ENCODE peak calls at places on chromosomes 11 and 22, in five cellular contexts. X is A549; R is effector memory CD4-positive, alpha-beta T cell; O is heart right ventricle; L is lung. V is an unnamed sample. For H3K9me3, the result is how much of the 10 kb centered on the place peaks cover.

GRCh38 chr11:7910389-7910788 is 20.7 kb downstream of the OR10A6 start:
- DNase-seq in X (no peak), R (no peak), O (no peak), L (no peak), V (no peak)

GRCh38 chr11:95266751-95267374 is 35.9 kb upstream of the SESN3 start:
- DNase-seq in X (no peak), R (no peak), O (no peak), L (no peak), V (no peak)

GRCh38 chr11:119615003-119615878 is 113.8 kb downstream of the NECTIN1 start:
- DNase-seq in X (peak), R (no peak), O (no peak), L (no peak), V (no peak)

GRCh38 chr22:17733484-17733883 is 40.8 kb downstream of the BID start:
- DNase-seq in X (no peak), R (no peak), O (no peak), L (no peak), V (no peak)

GRCh38 chr22:40606306-40606705 is 30.2 kb downstream of the MRTFA start:
- DNase-seq in X (no peak), R (no peak), O (no peak), L (no peak), V (no peak)

GRCh38 chr11:48066881-48067800 is 86.8 kb downstream of the PTPRJ start:
- DNase-seq in X (no peak), R (no peak), O (no peak), L (no peak), V (no peak)

GRCh38 chr11:76856111-76856510 is 4.6 kb upstream of the ACER3 start:
- DNase-seq in X (no peak), R (no peak), O (no peak), L (no peak), V (no peak)

GRCh38 chr11:65003282-65003681 is 6.5 kb upstream of the BATF2 start:
- DNase-seq in X (no peak), R (no peak), O (no peak), L (no peak), V (no peak)

GRCh38 chr22:27724181-27724580 is 77.4 kb downstream of the MN1 start:
- DNase-seq in X (no peak), R (no peak), O (no peak), L (no peak), V (no peak)

GRCh38 chr11:58958500-58958899 is 19.2 kb downstream of the GLYATL1 start:
- DNase-seq in X (peak), R (no peak), O (no peak), L (no peak), V (no peak)

GRCh38 chr22:33908201-33909074 is 11.8 kb downstream of the LARGE1 start:
- DNase-seq in X (no peak), R (no peak), O (no peak), L (no peak), V (no peak)

DNA sequence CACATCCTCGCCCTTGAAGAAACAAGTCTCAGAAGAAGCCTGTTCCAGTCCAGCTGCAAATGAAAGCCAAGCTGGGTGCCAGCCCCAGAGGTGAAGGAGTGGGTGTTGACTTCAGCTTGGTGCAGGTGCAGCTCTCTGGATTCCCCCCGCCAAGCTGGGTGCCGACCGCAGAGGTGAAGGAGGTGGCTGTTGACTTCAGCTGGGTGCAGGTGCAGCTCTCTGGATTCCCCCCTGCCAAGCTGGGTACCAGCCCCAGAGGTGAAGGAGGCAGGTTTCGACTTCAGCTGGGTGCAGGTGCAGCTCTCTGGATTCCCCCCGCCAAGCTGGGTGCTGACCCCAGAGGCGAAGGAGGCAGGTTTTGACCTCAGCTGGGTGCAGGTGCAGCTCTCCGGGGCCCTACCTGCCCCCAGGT is 1234.0 kb downstream of the TBC1D22A start:
- DNase-seq in X (no peak), R (no peak), O (no peak), L (no peak), V (no peak)
- H3K9me3 ChIP-seq in X (under half), R (under half), O (under half), L (under half), V (under half)

DNA sequence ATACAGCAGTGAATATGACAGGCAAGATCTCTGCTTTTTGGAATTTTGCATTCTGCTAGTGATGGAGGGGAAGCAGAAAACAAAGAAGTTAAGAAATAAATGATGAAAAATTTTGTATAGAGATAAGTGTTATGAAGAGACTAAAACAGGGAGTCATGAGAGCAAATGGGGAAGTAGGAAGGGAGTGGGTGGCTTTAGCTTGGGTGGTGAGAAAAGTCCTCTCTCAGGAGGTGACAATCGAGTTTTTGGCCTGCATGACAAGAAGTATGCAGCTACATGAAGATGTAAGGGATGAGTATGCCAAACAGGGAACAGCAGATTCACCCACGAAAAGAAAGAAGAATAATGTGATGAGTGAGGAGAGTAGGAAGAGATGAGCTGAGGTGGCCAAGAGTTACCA is 80.7 kb upstream of the MPPED2 start:
- DNase-seq in X (no peak), R (no peak), O (no peak), L (no peak), V (no peak)
- H3K9me3 ChIP-seq in X (under half), R (under half), O (under half), L (under half), V (under half)

GRCh38 chr22:32034275-32034674 is 8.8 kb upstream of the SLC5A1 start:
- DNase-seq in X (no peak), R (no peak), O (no peak), L (no peak), V (no peak)

GRCh38 chr22:32037236-32037635 is 5.8 kb upstream of the SLC5A1 start:
- DNase-seq in X (no peak), R (no peak), O (no peak), L (no peak), V (no peak)

GRCh38 chr22:32030508-32031247 is 12.4 kb upstream of the SLC5A1 start:
- DNase-seq in X (no peak), R (no peak), O (no peak), L (no peak), V (no peak)

GRCh38 chr22:32031466-32031865 is 11.6 kb upstream of the SLC5A1 start:
- DNase-seq in X (no peak), R (no peak), O (no peak), L (no peak), V (no peak)
- H3K9me3 ChIP-seq in X (under half), R (under half), O (under half), L (under half), V (under half)

GRCh38 chr11:28137832-28138231 is 29.6 kb downstream of the METTL15 start:
- DNase-seq in X (no peak), R (no peak), O (no peak), L (no peak), V (no peak)
- H3K9me3 ChIP-seq in X (under half), R (under half), O (under half), L (under half), V (under half)

GRCh38 chr22:38133331-38133730 is 22.8 kb upstream of the BAIAP2L2 start:
- DNase-seq in X (no peak), R (no peak), O (no peak), L (no peak), V (no peak)

GRCh38 chr22:38132794-38133193 is 22.3 kb upstream of the BAIAP2L2 start:
- DNase-seq in X (no peak), R (no peak), O (no peak), L (no peak), V (no peak)

GRCh38 chr22:38137876-38138687 is 27.6 kb upstream of the BAIAP2L2 start:
- DNase-seq in X (no peak), R (no peak), O (no peak), L (no peak), V (no peak)

GRCh38 chr22:38136607-38137006 is 26.1 kb upstream of the BAIAP2L2 start:
- DNase-seq in X (no peak), R (no peak), O (no peak), L (no peak), V (no peak)

DNA sequence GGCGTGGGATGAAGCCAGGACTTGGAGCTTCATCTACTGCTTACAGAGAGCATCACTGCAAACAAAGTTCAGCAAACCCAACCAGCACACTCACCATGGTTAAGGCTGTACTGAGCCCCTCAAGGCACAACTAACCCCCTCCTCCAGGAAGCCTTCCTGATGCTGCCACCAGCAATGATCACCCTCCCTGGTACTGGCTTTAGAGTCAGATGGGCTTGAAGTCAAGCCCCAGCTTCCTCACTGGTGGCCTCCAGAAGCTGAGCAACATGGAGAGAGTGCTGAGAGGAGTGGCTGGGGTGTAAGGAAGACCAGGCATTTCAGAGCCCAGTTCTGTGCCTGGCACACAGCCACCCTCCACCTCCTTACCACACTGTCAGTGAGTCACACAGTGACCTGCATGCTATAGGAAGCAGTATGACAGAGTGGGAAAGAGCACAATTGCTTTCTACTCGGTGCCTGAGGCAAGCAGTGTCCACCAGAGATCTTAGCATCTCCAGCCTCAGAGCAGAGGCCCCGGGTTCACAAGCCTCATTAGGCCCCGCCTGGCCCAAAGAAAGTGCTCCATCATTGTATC is 24.7 kb upstream of the BAIAP2L2 start:
- DNase-seq in X (peak), R (no peak), O (no peak), L (no peak), V (no peak)
- H3K9me3 ChIP-seq in X (under half), R (under half), O (under half), L (under half), V (under half)

GRCh38 chr22:19330865-19331418 is 39.4 kb upstream of the CLTCL1 start:
- DNase-seq in X (no peak), R (no peak), O (no peak), L (no peak), V (no peak)
- H3K9me3 ChIP-seq in X (under half), R (under half), O (under half), L (under half), V (under half)

GRCh38 chr11:70544774-70545625 is 146.7 kb downstream of the CTTN start:
- DNase-seq in X (peak), R (no peak), O (no peak), L (no peak), V (no peak)
- H3K9me3 ChIP-seq in X (under half), R (under half), O (under half), L (under half), V (under half)

GRCh38 chr22:49329636-49330035 is 498.0 kb downstream of the BRD1 start:
- DNase-seq in X (no peak), R (no peak), O (no peak), L (peak), V (no peak)

GRCh38 chr22:49331878-49332277 is 495.8 kb downstream of the BRD1 start:
- DNase-seq in X (no peak), R (no peak), O (no peak), L (peak), V (no peak)

GRCh38 chr22:49328630-49329405 is 498.9 kb downstream of the BRD1 start:
- DNase-seq in X (no peak), R (no peak), O (no peak), L (peak), V (no peak)

GRCh38 chr22:49331223-49331815 is 496.4 kb downstream of the BRD1 start:
- DNase-seq in X (no peak), R (no peak), O (no peak), L (peak), V (no peak)

DNA sequence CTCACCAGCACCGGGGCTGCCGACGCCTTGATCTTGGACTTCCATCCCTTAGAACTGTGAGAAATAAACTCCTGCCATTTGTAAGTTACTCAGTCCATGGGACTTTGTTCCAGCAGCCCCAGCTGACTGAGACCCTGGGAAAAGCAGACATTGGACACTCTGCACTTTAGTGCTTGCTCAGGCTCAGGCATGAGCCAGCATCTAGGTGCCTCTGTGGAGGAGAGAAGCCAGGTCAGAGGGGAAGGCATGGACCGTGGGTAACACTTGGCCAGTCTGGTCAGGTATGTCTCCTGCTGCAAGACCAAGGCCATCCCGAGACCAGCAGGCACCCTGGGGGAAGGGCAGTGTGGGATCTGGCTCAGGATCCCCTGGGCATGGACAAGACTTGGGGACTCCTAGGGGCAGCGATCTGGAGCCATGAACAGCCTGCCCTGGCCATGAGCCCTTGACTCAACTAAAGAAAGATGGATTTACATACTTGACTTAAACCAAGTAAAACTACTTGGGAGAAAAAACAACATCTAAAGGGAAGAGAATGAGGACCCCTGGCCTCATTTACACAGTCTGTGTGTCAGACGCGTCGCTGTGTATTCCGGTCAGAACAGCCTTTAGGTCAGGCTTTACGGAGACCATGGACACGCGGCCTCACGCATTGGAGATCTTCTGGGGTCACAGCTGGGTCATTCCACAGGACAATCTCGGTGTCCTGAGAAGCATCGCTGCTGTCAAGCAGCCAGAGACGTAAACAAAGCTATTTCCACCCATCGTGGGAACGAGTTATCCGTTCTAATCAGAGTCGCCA is 497.1 kb downstream of the BRD1 start:
- DNase-seq in X (no peak), R (no peak), O (no peak), L (peak), V (no peak)
- H3K9me3 ChIP-seq in X (under half), R (under half), O (under half), L (under half), V (under half)

DNA sequence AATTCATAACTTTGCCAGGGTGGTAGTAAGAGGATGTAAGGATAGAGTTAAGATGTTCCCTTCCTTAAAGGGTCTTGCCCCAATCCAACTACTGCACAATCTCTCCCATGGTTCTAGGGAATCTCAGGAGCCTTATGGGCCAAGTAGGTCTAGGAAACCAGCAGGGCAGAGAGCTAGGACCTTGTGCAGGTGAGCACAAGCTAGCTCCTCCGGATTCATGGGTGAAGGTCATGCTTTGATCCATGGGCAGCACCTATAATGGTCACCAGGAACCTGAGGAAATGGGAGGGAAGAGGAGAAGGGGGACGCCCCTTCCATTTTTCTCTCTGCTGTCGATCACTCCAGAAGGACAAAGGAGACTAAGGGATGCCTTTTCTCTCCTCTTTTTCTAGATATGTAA is 16.8 kb downstream of the KCNJ11 start:
- DNase-seq in X (peak), R (no peak), O (no peak), L (no peak), V (no peak)
- H3K9me3 ChIP-seq in X (under half), R (under half), O (under half), L (under half), V (under half)

V was measured in T-helper 17 cell.